ENCODE peak calls at places on chromosomes 7 and 10, in four cellular contexts. Q is MM.1S, U is Peyer's patch, D is lower lobe of right lung. S is an unnamed sample. For H3K9me3, H3K36me3 and H3K4me1, the result is how much of the 10 kb centered on the place peaks cover.

GRCh38 chr10:52221937-52222336 is 92.1 kb upstream of the DKK1 start:
- DNase-seq in Q (no peak), U (no peak), D (no peak), S (no peak)

GRCh38 chr7:128814496-128814895 is 15.7 kb upstream of the FLNC start:
- DNase-seq in Q (no peak), U (no peak), D (no peak), S (no peak)

GRCh38 chr10:117496616-117497028 is 45.9 kb upstream of the EMX2 start:
- DNase-seq in Q (peak), U (peak), D (peak), S (peak)

GRCh38 chr7:68401313-68401712 is 1197.0 kb upstream of the AUTS2 start:
- DNase-seq in Q (peak), U (no peak), D (no peak), S (no peak)

GRCh38 chr7:35519971-35520809 is 174.7 kb downstream of the HERPUD2 start:
- DNase-seq in Q (peak), U (peak), D (peak), S (no peak)

GRCh38 chr10:50381637-50382036 is 130.3 kb upstream of the ASAH2 start:
- DNase-seq in Q (no peak), U (no peak), D (no peak), S (no peak)

GRCh38 chr7:117127585-117128168 is 174.4 kb downstream of the ST7 start:
- DNase-seq in Q (peak), U (peak), D (no peak), S (peak)

GRCh38 chr7:76315372-76315771 is 12.9 kb downstream of the HSPB1 start:
- DNase-seq in Q (no peak), U (no peak), D (peak), S (no peak)

GRCh38 chr10:62759599-62760175 is 44.8 kb upstream of the ADO start:
- DNase-seq in Q (no peak), U (no peak), D (no peak), S (no peak)

GRCh38 chr7:28530175-28531142 is 118.1 kb downstream of the CREB5 start:
- DNase-seq in Q (no peak), U (no peak), D (peak), S (no peak)

GRCh38 chr7:8185907-8186306 is 76.1 kb downstream of the ICA1 start:
- DNase-seq in Q (no peak), U (no peak), D (no peak), S (no peak)

GRCh38 chr10:127024655-127025054 is 119.4 kb downstream of the DOCK1 start:
- DNase-seq in Q (no peak), U (peak), D (no peak), S (no peak)

GRCh38 chr7:37362802-37363201 is 85.9 kb downstream of the ELMO1 start:
- DNase-seq in Q (no peak), U (no peak), D (no peak), S (no peak)

GRCh38 chr7:138670594-138670993 is 30.6 kb downstream of the SVOPL start:
- DNase-seq in Q (no peak), U (no peak), D (no peak), S (no peak)

GRCh38 chr7:36315309-36315948 is 74.2 kb upstream of the ANLN start:
- DNase-seq in Q (no peak), U (no peak), D (no peak), S (no peak)

GRCh38 chr7:156845379-156846101 is 47.4 kb downstream of the LMBR1 start:
- DNase-seq in Q (no peak), U (no peak), D (no peak), S (no peak)

GRCh38 chr7:97200043-97200442 is 82.5 kb downstream of the SDHAF3 start:
- DNase-seq in Q (no peak), U (no peak), D (no peak), S (no peak)

GRCh38 chr7:12738665-12739064 is 51.2 kb downstream of the ARL4A start:
- DNase-seq in Q (no peak), U (no peak), D (no peak), S (no peak)

GRCh38 chr7:42611961-42612360 is 299.9 kb downstream of the C7orf25 start:
- DNase-seq in Q (peak), U (no peak), D (no peak), S (no peak)

GRCh38 chr10:36344240-36344639 is 702.1 kb upstream of the FZD8 start:
- DNase-seq in Q (no peak), U (no peak), D (no peak), S (no peak)

GRCh38 chr7:38773430-38773829 is 135.6 kb downstream of the VPS41 start:
- DNase-seq in Q (no peak), U (no peak), D (no peak), S (no peak)

GRCh38 chr7:123615344-123615743 is 13.7 kb downstream of the ASB15 start:
- DNase-seq in Q (no peak), U (no peak), D (no peak), S (no peak)

GRCh38 chr10:95430231-95430951 is 130.8 kb downstream of the SORBS1 start:
- DNase-seq in Q (peak), U (peak), D (no peak), S (peak)

GRCh38 chr7:70143089-70144044 is 545.1 kb downstream of the AUTS2 start:
- DNase-seq in Q (no peak), U (no peak), D (no peak), S (no peak)

GRCh38 chr10:38112159-38112558 is 18.0 kb downstream of the ZNF37A start:
- DNase-seq in Q (no peak), U (no peak), D (no peak), S (no peak)
- H3K9me3 ChIP-seq in Q (under half), U (half or more), D (half or more), S (under half)

GRCh38 chr7:158106272-158106671 is 481.4 kb downstream of the PTPRN2 start:
- DNase-seq in Q (no peak), U (no peak), D (no peak), S (no peak)
- H3K36me3 ChIP-seq in Q (under half), U (under half), D (under half), S (under half)

GRCh38 chr10:77511498-77512218 is 126.0 kb downstream of the KCNMA1 start:
- DNase-seq in Q (no peak), U (no peak), D (no peak), S (no peak)

GRCh38 chr10:77508076-77508475 is 129.5 kb downstream of the KCNMA1 start:
- DNase-seq in Q (no peak), U (no peak), D (no peak), S (no peak)

GRCh38 chr10:77512219-77512578 is 125.4 kb downstream of the KCNMA1 start:
- DNase-seq in Q (no peak), U (no peak), D (no peak), S (no peak)

GRCh38 chr10:77510695-77511094 is 126.9 kb downstream of the KCNMA1 start:
- DNase-seq in Q (no peak), U (no peak), D (no peak), S (no peak)

DNA sequence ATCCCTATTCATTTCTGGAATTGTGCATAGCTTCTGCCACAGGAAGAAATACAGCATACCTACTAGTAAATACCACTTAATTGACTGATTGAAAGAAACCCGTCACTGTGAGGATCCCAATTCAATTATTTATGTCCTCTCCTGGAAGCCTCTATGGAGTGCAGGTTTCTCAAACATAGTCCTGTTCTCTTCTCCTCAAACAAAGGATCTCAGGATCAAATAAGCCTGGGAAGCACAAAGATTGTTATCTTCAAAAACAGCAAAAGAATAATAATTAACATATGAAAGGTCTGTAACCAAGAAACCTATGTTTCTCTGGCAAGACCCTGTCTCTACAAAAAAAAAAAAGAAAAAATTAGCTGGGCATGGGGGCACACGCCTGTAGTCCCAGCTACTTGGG is 127.3 kb downstream of the KCNMA1 start:
- DNase-seq in Q (no peak), U (no peak), D (no peak), S (no peak)
- H3K4me1 ChIP-seq in Q (under half), U (under half), D (under half), S (under half)

DNA sequence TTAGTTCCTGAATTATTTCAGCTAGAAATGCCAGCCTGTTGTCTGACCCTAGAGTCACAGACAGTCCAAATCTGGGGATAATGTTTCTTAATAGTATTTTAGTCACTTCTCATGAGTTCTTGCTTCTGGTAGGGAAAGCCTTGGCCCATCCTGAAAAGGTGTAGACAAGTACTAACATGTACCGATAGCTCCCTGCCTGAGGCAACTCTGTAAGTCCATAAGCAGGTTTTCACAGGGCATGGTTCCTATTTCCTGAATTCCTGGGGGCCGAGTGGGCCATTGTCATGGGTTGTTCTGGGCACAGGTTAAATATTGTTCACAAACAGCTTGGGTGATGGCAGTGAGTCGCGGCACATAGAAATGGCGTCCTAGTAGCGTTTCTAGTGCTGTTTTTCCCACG is 3.1 kb upstream of the ZNF117 start:
- DNase-seq in Q (no peak), U (no peak), D (no peak), S (no peak)
- H3K9me3 ChIP-seq in Q (under half), U (under half), D (half or more), S (under half)

S was measured in effector memory CD4-positive, alpha-beta T cell.